ENCODE peak calls at places on chromosomes 1 and 21, in ten cellular contexts. P is H1, M is brain microvascular endothelial cell, F is heart right ventricle, Y is SK-N-SH, A is upper lobe of left lung, S is thoracic aorta, G is K562, U is prostate gland, D is uterus. N is an unnamed sample.

GRCh38 chr1:186974774-186975181 is 146.0 kb downstream of the PLA2G4A start:
- DNase-seq in F (no peak), D (no peak), P (no peak), S (no peak), Y (peak; percentile 7), G (no peak), M (peak; percentile 87), U (no peak), A (no peak), N (no peak)

GRCh38 chr1:154955718-154956513 is at the start of gene PBXIP1:
- DNase-seq in S (peak; percentile 40), D (peak; percentile 87), M (peak; percentile 92), P (no peak), F (peak; percentile 91), Y (peak; percentile 94), G (peak; percentile 85), A (peak; percentile 85), U (peak; percentile 89), N (peak; percentile 30)

GRCh38 chr1:223155153-223155552 is 12.1 kb upstream of the TLR5 start:
- DNase-seq in D (no peak), F (no peak), U (no peak), S (no peak), M (no peak), A (no peak), P (no peak), Y (peak; percentile 27), G (no peak), N (no peak)

GRCh38 chr1:2032737-2033136 is 13.6 kb downstream of the GABRD start:
- DNase-seq in G (no peak), U (no peak), F (no peak), A (no peak), D (no peak), S (no peak), P (no peak), Y (peak; percentile 79), M (no peak), N (no peak)

GRCh38 chr1:229563241-229563640 is 4.7 kb upstream of the ABCB10 start:
- DNase-seq in Y (no peak), P (no peak), S (no peak), U (no peak), G (no peak), A (peak; percentile 36), D (no peak), M (no peak), F (no peak), N (no peak)

GRCh38 chr1:226061793-226062557 is 541 bp upstream of the H3-3A start:
- DNase-seq in G (peak; percentile 96), M (peak; percentile 33), D (peak; percentile 76), F (peak; percentile 78), S (no peak), Y (peak; percentile 95), U (peak; percentile 69), A (peak; percentile 85), P (no peak), N (no peak)

GRCh38 chr21:39094087-39094785 is 89.0 kb downstream of the PSMG1 start:
- DNase-seq in D (no peak), A (peak; percentile 59), P (no peak), M (no peak), G (no peak), Y (no peak), S (no peak), U (no peak), F (no peak), N (no peak)

GRCh38 chr1:182186757-182187146 is 125.2 kb upstream of the ZNF648 start:
- DNase-seq in D (no peak), A (no peak), U (no peak), Y (no peak), F (no peak), G (no peak), P (no peak), S (no peak), M (no peak), N (no peak)

GRCh38 chr1:174274884-174275283 is 115.6 kb downstream of the RABGAP1L start:
- DNase-seq in M (no peak), S (no peak), D (no peak), P (no peak), G (no peak), Y (no peak), F (no peak), A (no peak), U (no peak), N (no peak)

GRCh38 chr1:180627411-180627810 is 4.4 kb upstream of the XPR1 start:
- DNase-seq in G (no peak), S (no peak), P (no peak), F (no peak), D (no peak), M (no peak), U (no peak), Y (no peak), A (no peak), N (no peak)

GRCh38 chr1:228471154-228471761 is 15.9 kb upstream of the RNF187 start:
- DNase-seq in M (no peak), S (no peak), D (no peak), Y (no peak), U (no peak), P (no peak), G (no peak), F (no peak), A (no peak), N (no peak)

GRCh38 chr1:228477263-228477662 is 9.9 kb upstream of the RNF187 start:
- DNase-seq in F (no peak), A (no peak), S (no peak), P (no peak), Y (no peak), M (no peak), G (no peak), D (no peak), U (no peak), N (no peak)

GRCh38 chr1:228471762-228472398 is 15.3 kb upstream of the RNF187 start:
- DNase-seq in Y (peak; percentile 53), U (no peak), D (no peak), G (peak; percentile 68), M (no peak), P (no peak), A (no peak), S (no peak), F (no peak), N (no peak)

GRCh38 chr1:228472655-228473054 is 14.5 kb upstream of the RNF187 start:
- DNase-seq in P (no peak), S (no peak), D (no peak), G (no peak), F (no peak), U (no peak), A (no peak), M (peak; percentile 31), Y (no peak), N (no peak)

GRCh38 chr1:228474507-228474906 is 12.7 kb upstream of the RNF187 start:
- DNase-seq in M (no peak), D (no peak), P (no peak), U (no peak), G (no peak), F (no peak), A (no peak), S (no peak), Y (no peak), N (no peak)
- TF ChIP-seq CTCF in M (no peak), D (no peak), P (no peak), U (no peak), G (no peak), F (no peak), A (no peak), S (no peak), Y (no peak), N (no peak)

DNA sequence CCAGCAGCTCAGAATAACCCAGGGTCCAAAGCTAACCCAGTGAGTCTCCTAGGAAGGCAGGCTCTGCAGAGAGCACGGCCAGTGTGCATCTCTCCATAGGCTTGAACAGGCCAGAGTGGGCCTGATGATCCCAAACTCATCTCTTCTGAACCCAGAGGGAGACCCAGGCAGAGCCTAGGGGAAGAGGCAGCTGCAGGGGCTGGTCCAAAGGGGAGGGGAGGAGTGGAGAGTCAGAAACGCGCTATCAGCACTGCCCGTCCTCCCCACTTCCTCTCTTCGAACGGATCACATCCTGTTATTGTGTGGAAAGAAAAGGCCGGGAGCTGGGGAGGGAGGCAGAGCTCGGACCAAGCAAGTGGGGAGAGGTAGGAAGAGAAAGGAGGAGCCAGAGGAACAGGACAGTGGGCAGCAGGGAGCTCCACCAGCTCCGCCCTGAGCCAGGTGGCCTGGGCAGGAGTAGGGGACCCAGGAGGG is 20.2 kb downstream of the TAL1 start:
- DNase-seq in M (no peak), F (peak; percentile 79), S (no peak), U (no peak), D (no peak), P (no peak), G (peak; percentile 62), A (no peak), Y (no peak), N (no peak)
- H3K27ac ChIP-seq in M (no peak overlapping the region), F (peak overlapping the region; percentile 86), S (no peak overlapping the region), U (no peak overlapping the region), D (peak overlapping the region; percentile 29), P (no peak overlapping the region), G (peak overlapping the region; percentile 55), A (peak overlapping the region; percentile 83), Y (no peak overlapping the region), N (no peak overlapping the region)

GRCh38 chr1:218499021-218499691 is 154.0 kb downstream of the TGFB2 start:
- DNase-seq in D (no peak), Y (no peak), G (no peak), U (no peak), A (no peak), S (no peak), P (no peak), M (peak; percentile 81), F (no peak), N (no peak)
- H3K4me3 ChIP-seq in D (peak overlapping the region; percentile 5), Y (peak overlapping the region; percentile 33), G (no peak overlapping the region), U (no peak overlapping the region), A (peak overlapping the region; percentile 15), S (peak overlapping the region; percentile 67), P (no peak overlapping the region), M (peak overlapping the region; percentile 43), F (no peak overlapping the region), N (peak overlapping the region; percentile 35)

DNA sequence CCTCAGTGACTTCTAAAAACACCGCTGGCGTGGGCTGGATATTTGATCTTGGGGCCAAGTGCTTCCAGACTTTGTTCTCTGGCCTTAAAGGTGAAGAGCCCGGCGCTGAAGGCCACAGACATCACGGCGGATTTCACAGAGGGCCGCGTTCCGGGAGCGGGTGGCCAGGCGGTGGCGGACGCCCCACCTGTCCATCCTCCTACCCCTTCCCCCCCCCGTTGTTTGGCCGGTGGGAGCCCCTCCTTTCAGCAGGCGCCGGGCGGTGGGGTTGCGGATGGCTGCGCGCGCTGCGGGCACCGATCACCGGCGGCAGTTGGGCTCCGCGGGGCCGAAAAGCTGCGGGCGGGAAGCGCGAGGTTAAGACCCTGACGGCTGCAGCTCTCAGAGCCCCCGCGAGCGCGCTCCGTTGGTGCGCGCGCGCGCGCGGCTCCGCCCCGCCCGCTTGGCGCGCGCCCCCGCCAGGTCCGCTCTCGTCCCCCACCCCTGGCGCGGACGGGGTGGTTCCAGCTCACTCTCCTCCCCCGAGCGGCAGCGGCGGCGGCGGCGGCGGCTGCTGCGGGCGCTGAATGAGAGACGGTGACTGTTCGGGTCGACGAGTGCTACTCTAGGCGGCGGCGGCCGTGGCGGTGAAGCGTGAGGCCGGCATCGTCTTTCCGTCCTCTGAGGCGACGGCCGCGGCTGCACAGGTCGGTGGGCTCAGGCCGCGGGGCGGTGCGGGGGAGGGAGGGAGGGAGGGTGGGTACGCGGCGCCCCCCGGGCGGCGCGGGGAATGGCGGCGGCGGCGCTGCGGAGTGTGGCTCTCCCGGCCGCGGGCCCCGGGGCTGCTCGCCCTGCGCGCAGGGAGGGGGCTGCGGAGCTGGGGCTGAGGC is at the start of gene RALGPS2:
- DNase-seq in G (peak; percentile 89), A (peak; percentile 74), M (peak; percentile 22), P (peak; percentile 46), Y (peak; percentile 96), S (no peak), F (peak; percentile 59), U (peak; percentile 63), D (peak; percentile 63), N (no peak)
- TF ChIP-seq CTCF in G (no peak), A (no peak), M (no peak), P (no peak), Y (no peak), S (no peak), F (no peak), U (no peak), D (peak; percentile 10), N (no peak)

GRCh38 chr21:46056450-46056903 is 41.4 kb upstream of the COL6A2 start:
- DNase-seq in F (peak; percentile 63), G (no peak), A (peak; percentile 22), S (peak; percentile 70), P (no peak), Y (no peak), D (peak; percentile 95), M (peak; percentile 72), U (no peak), N (no peak)
- H3K27ac ChIP-seq in F (peak overlapping the region; percentile 84), G (no peak overlapping the region), A (peak overlapping the region; percentile 75), S (peak overlapping the region; percentile 92), P (no peak overlapping the region), Y (no peak overlapping the region), D (peak overlapping the region; percentile 99), M (peak overlapping the region; percentile 74), U (peak overlapping the region; percentile 79), N (peak overlapping the region; percentile 79)

N was measured in esophagus squamous epithelium.